ENCODE peak calls at places on chromosome 16, in nine cellular contexts. I is activated CD8-positive, alpha-beta memory T cell treated with anti-CD3 and anti-CD28 coated beads, Interleukin-2, amount 50 U/mL, for 48 hours; O is SK-N-DZ; H is amniotic stem cell; W is T-cell; Z is NCI-H69; E is HTR-8/SVneo; F is RPMI7951; B is stimulated activated CD8-positive, alpha-beta memory T cell treated with anti-CD3 and anti-CD28 coated beads, Interleukin-4, amount 100 ng/mL, for 1 hour. A is an unnamed sample.

GRCh38 chr16:56203052-56203451 is 11.8 kb downstream of the GNAO1 start:
- DNase-seq in Z (peak; percentile 32), W (peak; percentile 31), H (no peak), O (no peak), F (peak; percentile 72), I (peak; percentile 65), B (peak; percentile 18), E (peak; percentile 14), A (no peak)

GRCh38 chr16:55030944-55031343 is 100.3 kb downstream of the IRX5 start:
- DNase-seq in W (no peak), H (no peak), O (no peak), I (no peak), B (no peak), Z (no peak), F (no peak), E (no peak), A (no peak)

GRCh38 chr16:81681311-81681710 is 97.8 kb upstream of the PLCG2 start:
- DNase-seq in I (no peak), H (no peak), O (no peak), E (no peak), W (no peak), F (no peak), B (no peak), Z (no peak), A (no peak)

GRCh38 chr16:63581560-63581959 is 1540.3 kb downstream of the CDH11 start:
- DNase-seq in O (no peak), W (no peak), E (no peak), I (no peak), H (no peak), B (no peak), Z (no peak), F (no peak), A (no peak)

GRCh38 chr16:51431517-51432241 is 280.6 kb upstream of the SALL1 start:
- DNase-seq in B (no peak), Z (peak; percentile 33), I (no peak), E (no peak), F (peak; percentile 99), H (peak; percentile 87), O (no peak), W (no peak), A (peak; percentile 67)

GRCh38 chr16:87423429-87423828 is 31.3 kb downstream of the MAP1LC3B start:
- DNase-seq in I (no peak), H (no peak), F (no peak), Z (no peak), W (no peak), O (no peak), B (no peak), E (no peak), A (no peak)

GRCh38 chr16:72905581-72905980 is 142.3 kb downstream of the ZFHX3 start:
- DNase-seq in B (no peak), F (peak; percentile 45), W (no peak), I (no peak), E (peak; percentile 14), Z (no peak), H (no peak), O (no peak), A (no peak)

GRCh38 chr16:8950580-8951077 is 13.1 kb downstream of the USP7 start:
- DNase-seq in W (no peak), E (no peak), O (no peak), F (no peak), Z (no peak), B (no peak), H (no peak), I (no peak), A (no peak)

GRCh38 chr16:55346475-55346874 is 22.5 kb downstream of the IRX6 start:
- DNase-seq in W (no peak), I (no peak), E (no peak), B (no peak), Z (no peak), H (no peak), O (no peak), F (no peak), A (no peak)

GRCh38 chr16:88920618-88921602 is 54.5 kb upstream of the PABPN1L start:
- DNase-seq in H (no peak), W (peak; percentile 42), I (no peak), Z (peak; percentile 87), F (peak; percentile 54), O (no peak), E (no peak), B (no peak), A (peak; percentile 28)

GRCh38 chr16:56764835-56765234 is 34.9 kb downstream of the NUP93 start:
- DNase-seq in H (no peak), I (no peak), Z (no peak), W (no peak), O (no peak), B (no peak), E (no peak), F (no peak), A (no peak)

GRCh38 chr16:75319513-75320401 is 68.3 kb upstream of the BCAR1 start:
- DNase-seq in Z (no peak), O (no peak), I (no peak), F (peak; percentile 90), W (no peak), H (peak; percentile 56), B (no peak), E (peak; percentile 66), A (peak; percentile 16)